ENCODE peak calls at places on chromosomes 11 and 22, in four cellular contexts. G is keratinocyte, P is thoracic aorta, J is lower lobe of right lung. O is an unnamed sample.

GRCh38 chr22:39707816-39708215 is 137.3 kb downstream of the CACNA1I start:
- DNase-seq in G (no peak), P (no peak), J (no peak), O (no peak)

GRCh38 chr11:33624082-33624481 is 76.5 kb downstream of the C11orf91 start:
- DNase-seq in G (no peak), P (no peak), J (no peak), O (no peak)

GRCh38 chr22:49599039-49599438 is 228.6 kb downstream of the BRD1 start:
- DNase-seq in G (no peak), P (no peak), J (peak; percentile 43), O (no peak)

GRCh38 chr11:98711011-98711410 is 309.7 kb upstream of the CNTN5 start:
- DNase-seq in G (no peak), P (no peak), J (no peak), O (no peak)

GRCh38 chr11:29119691-29120328 is 897.0 kb downstream of the KCNA4 start:
- DNase-seq in G (no peak), P (no peak), J (no peak), O (no peak)

GRCh38 chr11:111981270-111981669 is 43.9 kb upstream of the DLAT start:
- DNase-seq in G (no peak), P (no peak), J (no peak), O (no peak)

GRCh38 chr22:22800716-22801115 is 86.9 kb upstream of the IGLL5 start:
- DNase-seq in G (no peak), P (no peak), J (no peak), O (no peak)

GRCh38 chr22:33274214-33274828 is 216.1 kb upstream of the SYN3 start:
- DNase-seq in G (no peak), P (no peak), J (no peak), O (no peak)

GRCh38 chr22:19714320-19715252 is at the start of gene SEPTIN5:
- DNase-seq in G (no peak), P (no peak), J (no peak), O (no peak)

GRCh38 chr22:25448435-25449051 is 115.9 kb upstream of the GRK3 start:
- DNase-seq in G (no peak), P (no peak), J (no peak), O (peak; percentile 35)

GRCh38 chr11:22624742-22625447 is 728 bp downstream of the FANCF start:
- DNase-seq in G (peak; percentile 19), P (no peak), J (peak; percentile 78), O (peak; percentile 74)

GRCh38 chr11:124625504-124626168 is 3.0 kb downstream of the TBRG1 start:
- DNase-seq in G (no peak), P (no peak), J (no peak), O (no peak)
- H3K4me3 ChIP-seq in G (no peak overlapping the region), P (no peak overlapping the region), J (no peak overlapping the region), O (no peak overlapping the region)

DNA sequence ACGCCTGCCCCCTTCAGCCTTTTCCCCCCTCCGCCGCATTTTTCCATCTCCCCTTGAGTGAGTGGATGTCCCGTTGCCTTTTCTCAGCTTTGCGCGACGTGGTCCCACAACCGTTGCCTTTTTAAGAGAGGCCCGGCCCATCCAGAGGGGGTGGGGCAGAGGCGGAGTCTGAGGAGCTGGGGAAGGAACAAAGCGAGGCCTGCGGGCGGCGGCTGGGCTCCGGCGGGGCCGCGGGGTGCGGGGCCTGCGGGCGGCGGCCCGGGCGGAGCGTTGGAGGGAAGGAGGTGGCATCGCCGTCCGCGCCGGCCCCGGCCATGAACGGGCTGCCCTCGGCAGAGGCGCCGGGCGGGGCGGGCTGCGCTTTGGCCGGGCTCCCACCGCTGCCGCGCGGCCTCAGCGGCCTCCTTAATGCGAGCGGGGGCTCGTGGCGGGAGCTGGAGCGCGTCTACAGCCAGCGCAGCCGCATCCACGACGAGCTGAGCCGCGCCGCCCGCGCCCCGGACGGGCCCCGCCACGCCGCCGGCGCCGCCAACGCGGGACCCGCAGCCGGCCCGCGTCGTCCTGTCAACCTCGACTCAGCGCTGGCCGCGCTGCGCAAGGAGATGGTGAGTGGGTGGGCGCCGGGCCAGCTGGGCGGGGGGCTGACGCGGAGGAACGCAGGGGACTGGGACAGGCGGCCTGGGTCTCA is at the start of gene FAM89B:
- DNase-seq in G (no peak), P (peak; percentile 88), J (peak; percentile 95), O (peak; percentile 93)
- H3K4me3 ChIP-seq in G (peak within 1 kb of the TSS; percentile 88), P (peak within 1 kb of the TSS; percentile 93), J (peak within 1 kb of the TSS; percentile 81), O (peak within 1 kb of the TSS; percentile 93)

GRCh38 chr11:63870351-63871197 is 31.7 kb downstream of the MARK2 start:
- DNase-seq in G (no peak), P (no peak), J (no peak), O (no peak)
- H3K4me3 ChIP-seq in G (no peak overlapping the region), P (no peak overlapping the region), J (no peak overlapping the region), O (no peak overlapping the region)

GRCh38 chr11:109423114-109423859 is 1.3 kb downstream of the C11orf87 start:
- DNase-seq in G (no peak), P (no peak), J (no peak), O (no peak)
- H3K4me3 ChIP-seq in G (peak overlapping the region; percentile 8), P (peak overlapping the region; percentile 63), J (peak overlapping the region; percentile 16), O (no peak overlapping the region)

GRCh38 chr11:117876341-117877119 is at the start of gene FXYD6:
- DNase-seq in G (no peak), P (no peak), J (no peak), O (no peak)
- H3K4me3 ChIP-seq in G (no peak within 1 kb of the TSS), P (peak within 1 kb of the TSS; percentile 63), J (peak within 1 kb of the TSS; percentile 65), O (peak within 1 kb of the TSS; percentile 39)

O was measured in right lobe of liver.